ENCODE peak calls at places on chromosome 12, in nine cellular contexts. R, B, L, A, I, K, D, S and E are unnamed samples.

GRCh38 chr12:104643921-104644669 is 187.3 kb downstream of the CHST11 start:
- DNase-seq in R (no peak), B (no peak), L (no peak), A (peak; percentile 84), I (no peak), K (no peak), D (no peak), S (no peak), E (peak; percentile 42)

GRCh38 chr12:116392061-116392460 is 114.6 kb upstream of the MED13L start:
- DNase-seq in R (no peak), B (no peak), L (no peak), A (no peak), I (peak; percentile 33), K (no peak), D (no peak), S (no peak), E (no peak)

GRCh38 chr12:44462729-44463128 is 413.4 kb downstream of the NELL2 start:
- DNase-seq in R (no peak), B (no peak), L (no peak), A (no peak), I (no peak), K (no peak), D (no peak), S (no peak), E (no peak)

GRCh38 chr12:121009744-121010143 is 6.5 kb downstream of the C12orf43 start:
- DNase-seq in R (no peak), B (peak; percentile 81), L (peak; percentile 54), A (no peak), I (peak; percentile 42), K (peak; percentile 64), D (no peak), S (peak; percentile 60), E (peak; percentile 76)

GRCh38 chr12:18895946-18896345 is 158.0 kb downstream of the CAPZA3 start:
- DNase-seq in R (no peak), B (no peak), L (no peak), A (no peak), I (no peak), K (peak; percentile 79), D (no peak), S (no peak), E (no peak)

GRCh38 chr12:5907812-5908211 is 37.2 kb downstream of the ANO2 start:
- DNase-seq in R (no peak), B (no peak), L (no peak), A (no peak), I (no peak), K (no peak), D (no peak), S (peak; percentile 9), E (no peak)

GRCh38 chr12:53495903-53496751 is 3.1 kb downstream of the MAP3K12 start:
- DNase-seq in R (no peak), B (peak; percentile 88), L (no peak), A (no peak), I (peak; percentile 85), K (peak; percentile 69), D (peak; percentile 71), S (peak; percentile 59), E (no peak)

GRCh38 chr12:53380104-53380796 is at the start of gene SP1:
- DNase-seq in R (peak; percentile 91), B (peak; percentile 97), L (peak; percentile 82), A (peak; percentile 98), I (peak; percentile 93), K (peak; percentile 99), D (peak; percentile 83), S (peak; percentile 97), E (peak; percentile 89)

GRCh38 chr12:28021704-28022103 is 49.2 kb upstream of the PTHLH start:
- DNase-seq in R (no peak), B (peak; percentile 91), L (no peak), A (no peak), I (no peak), K (no peak), D (no peak), S (no peak), E (peak; percentile 17)

GRCh38 chr12:118160536-118160935 is 24.6 kb downstream of the PEBP1 start:
- DNase-seq in R (no peak), B (no peak), L (no peak), A (no peak), I (no peak), K (no peak), D (no peak), S (no peak), E (no peak)

GRCh38 chr12:8554451-8555195 is 13.9 kb upstream of the CLEC4E start:
- DNase-seq in R (no peak), B (peak; percentile 12), L (no peak), A (no peak), I (peak; percentile 1), K (no peak), D (no peak), S (peak; percentile 11), E (peak; percentile 14)

GRCh38 chr12:91609283-91609682 is 426.7 kb upstream of the DCN start:
- DNase-seq in R (no peak), B (no peak), L (no peak), A (no peak), I (no peak), K (no peak), D (no peak), S (no peak), E (no peak)

GRCh38 chr12:93415723-93416464 is 25.9 kb downstream of the UBE2N start:
- DNase-seq in R (no peak), B (no peak), L (no peak), A (no peak), I (peak; percentile 77), K (no peak), D (peak; percentile 42), S (no peak), E (no peak)

GRCh38 chr12:83161451-83161850 is 474.7 kb downstream of the TMTC2 start:
- DNase-seq in R (no peak), B (no peak), L (no peak), A (no peak), I (peak; percentile 4), K (no peak), D (no peak), S (no peak), E (no peak)

GRCh38 chr12:42589465-42590323 is at the start of gene PRICKLE1:
- DNase-seq in R (peak; percentile 19), B (peak; percentile 25), L (no peak), A (peak; percentile 82), I (peak; percentile 60), K (peak; percentile 50), D (no peak), S (peak; percentile 65), E (peak; percentile 48)

GRCh38 chr12:57138526-57139272 is 8.7 kb downstream of the LRP1-AS start:
- DNase-seq in R (no peak), B (no peak), L (no peak), A (no peak), I (no peak), K (no peak), D (no peak), S (peak; percentile 56), E (no peak)

GRCh38 chr12:132145334-132145733 is 1.1 kb downstream of the NOC4L start:
- DNase-seq in R (no peak), B (no peak), L (no peak), A (peak; percentile 75), I (no peak), K (no peak), D (no peak), S (no peak), E (no peak)

GRCh38 chr12:132142679-132143327 is 1.3 kb downstream of the DDX51 start:
- DNase-seq in R (no peak), B (no peak), L (no peak), A (peak; percentile 75), I (no peak), K (no peak), D (no peak), S (no peak), E (no peak)

GRCh38 chr12:132146098-132146497 is 1.8 kb downstream of the NOC4L start:
- DNase-seq in R (no peak), B (no peak), L (no peak), A (no peak), I (no peak), K (no peak), D (no peak), S (no peak), E (no peak)

GRCh38 chr12:132143328-132144071 is 619 bp downstream of the DDX51 start:
- DNase-seq in R (peak; percentile 43), B (no peak), L (no peak), A (peak; percentile 88), I (no peak), K (no peak), D (no peak), S (peak; percentile 61), E (no peak)

GRCh38 chr12:132144115-132145071 is at the start of the genes DDX51 and NOC4L:
- DNase-seq in R (peak; percentile 95), B (peak; percentile 96), L (peak; percentile 88), A (peak; percentile 97), I (peak; percentile 93), K (peak; percentile 94), D (peak; percentile 85), S (peak; percentile 97), E (peak; percentile 99)
- TF ChIP-seq CTCF in R (no peak), B (no peak), L (no peak), A (no peak), I (peak; percentile 7), K (no peak), D (no peak), S (no peak), E (no peak)

GRCh38 chr12:97960741-97961608 is 498.4 kb downstream of the RMST start:
- DNase-seq in R (peak; percentile 33), B (peak; percentile 31), L (peak; percentile 8), A (no peak), I (no peak), K (peak; percentile 57), D (no peak), S (peak; percentile 54), E (peak; percentile 56)
- TF ChIP-seq CTCF in R (peak; percentile 53), B (peak; percentile 46), L (peak; percentile 82), A (no peak), I (peak; percentile 7), K (peak; percentile 91), D (peak; percentile 9), S (peak; percentile 95), E (peak; percentile 67)

GRCh38 chr12:88633312-88633711 is 53.0 kb upstream of the KITLG start:
- DNase-seq in R (no peak), B (no peak), L (no peak), A (no peak), I (peak; percentile 18), K (no peak), D (no peak), S (no peak), E (no peak)
- TF ChIP-seq CTCF in R (no peak), B (peak; percentile 38), L (peak; percentile 46), A (no peak), I (peak; percentile 49), K (no peak), D (peak; percentile 31), S (no peak), E (no peak)

DNA sequence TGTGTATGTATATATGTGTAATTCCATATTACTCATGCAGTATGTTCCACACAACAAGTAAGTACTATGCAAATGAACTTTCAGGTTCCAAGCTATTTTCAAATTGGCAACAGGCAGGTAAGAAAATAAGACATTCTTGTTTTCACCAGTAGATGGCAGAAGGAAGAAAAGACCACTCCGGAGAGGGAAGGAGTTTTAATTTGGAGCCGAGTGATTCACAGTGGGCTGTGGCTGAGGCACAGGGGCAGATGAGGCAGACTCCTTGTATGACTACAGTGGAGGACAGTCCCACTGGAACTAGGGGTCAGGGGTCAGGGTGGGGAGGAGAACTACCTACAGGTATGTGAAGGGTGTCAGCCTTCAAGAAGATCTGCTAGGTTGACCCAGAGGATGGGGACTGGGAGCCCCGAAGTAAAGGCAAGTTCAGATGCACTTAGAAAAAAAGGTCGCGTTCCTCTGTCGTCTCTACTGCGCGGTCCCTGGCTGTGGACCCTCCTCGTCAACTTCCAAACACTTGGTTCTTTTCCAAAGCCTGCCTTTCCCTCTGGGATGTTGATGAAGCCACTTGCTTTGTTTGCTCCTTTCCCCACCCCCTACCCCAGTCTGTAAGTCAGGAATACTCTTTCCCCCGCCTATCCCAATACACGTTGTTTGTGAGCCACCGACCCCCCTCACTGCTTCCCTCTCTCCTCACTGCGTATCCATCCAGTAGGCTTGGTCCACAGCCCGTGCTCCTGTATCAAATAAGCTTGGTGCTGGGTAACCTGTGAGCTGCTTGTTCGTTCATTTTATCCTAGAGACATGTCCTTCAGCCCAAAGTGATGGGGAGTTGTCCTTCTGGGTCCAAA is 24.1 kb downstream of the DDX47 start:
- DNase-seq in R (peak; percentile 65), B (peak; percentile 81), L (peak; percentile 67), A (no peak), I (peak; percentile 84), K (peak; percentile 16), D (peak; percentile 44), S (peak; percentile 61), E (peak; percentile 64)
- TF ChIP-seq CTCF in R (peak; percentile 46), B (peak; percentile 79), L (peak; percentile 77), A (peak; percentile 14), I (peak; percentile 73), K (no peak), D (peak; percentile 66), S (peak; percentile 46), E (no peak)